ENCODE peak calls at places on chromosomes 11 and 22, in six cellular contexts. One of them, this sample, is unnamed.

GRCh38 chr11:86735462-86736302 is 63.3 kb upstream of the ME3 start:
- DNase-seq in tibial artery: no peak
- DNase-seq in pancreas: no peak
- DNase-seq in lung: no peak
- DNase-seq in GM23338: no peak
- DNase-seq in fibroblast of lung: peak; percentile 89
- DNase-seq in this sample: no peak

GRCh38 chr11:87097582-87097981 is 59.8 kb downstream of the TMEM135 start:
- DNase-seq in GM23338: peak; percentile 86
- DNase-seq in lung: no peak
- DNase-seq in pancreas: no peak
- DNase-seq in fibroblast of lung: peak; percentile 20
- DNase-seq in tibial artery: no peak
- DNase-seq in this sample: peak; percentile 59

GRCh38 chr11:45879803-45880685 is 5.4 kb upstream of the MAPK8IP1 start:
- DNase-seq in GM23338: no peak
- DNase-seq in lung: no peak
- DNase-seq in fibroblast of lung: peak; percentile 42
- DNase-seq in pancreas: no peak
- DNase-seq in tibial artery: no peak
- DNase-seq in this sample: no peak

GRCh38 chr11:130650456-130651068 is 202.1 kb downstream of the ADAMTS15 start:
- DNase-seq in GM23338: no peak
- DNase-seq in fibroblast of lung: peak; percentile 47
- DNase-seq in tibial artery: no peak
- DNase-seq in lung: no peak
- DNase-seq in pancreas: no peak
- DNase-seq in this sample: no peak

GRCh38 chr11:114078423-114078822 is 18.9 kb downstream of the ZBTB16 start:
- DNase-seq in lung: no peak
- DNase-seq in tibial artery: no peak
- DNase-seq in GM23338: no peak
- DNase-seq in fibroblast of lung: no peak
- DNase-seq in pancreas: no peak
- DNase-seq in this sample: no peak

GRCh38 chr11:55942785-55943392 is 6.7 kb upstream of the OR5I1 start:
- DNase-seq in fibroblast of lung: peak; percentile 1
- DNase-seq in pancreas: no peak
- DNase-seq in lung: no peak
- DNase-seq in GM23338: peak; percentile 84
- DNase-seq in tibial artery: no peak
- DNase-seq in this sample: no peak

GRCh38 chr11:117607449-117607848 is 189.6 kb downstream of the DSCAML1 start:
- DNase-seq in fibroblast of lung: no peak
- DNase-seq in lung: no peak
- DNase-seq in tibial artery: no peak
- DNase-seq in GM23338: no peak
- DNase-seq in pancreas: no peak
- DNase-seq in this sample: no peak

GRCh38 chr11:75757651-75758050 is 10.9 kb upstream of the DGAT2 start:
- DNase-seq in pancreas: no peak
- DNase-seq in GM23338: no peak
- DNase-seq in tibial artery: no peak
- DNase-seq in lung: no peak
- DNase-seq in fibroblast of lung: no peak
- DNase-seq in this sample: no peak

GRCh38 chr11:65498042-65498726 is 661 bp upstream of the MALAT1 start:
- DNase-seq in fibroblast of lung: peak; percentile 61
- DNase-seq in pancreas: no peak
- DNase-seq in tibial artery: peak; percentile 74
- DNase-seq in GM23338: peak; percentile 72
- DNase-seq in lung: peak; percentile 66
- DNase-seq in this sample: peak; percentile 64

GRCh38 chr22:50705219-50705691 is 32.6 kb downstream of the SHANK3 start:
- DNase-seq in fibroblast of lung: peak; percentile 83
- DNase-seq in tibial artery: no peak
- DNase-seq in pancreas: peak; percentile 80
- DNase-seq in GM23338: peak; percentile 97
- DNase-seq in lung: no peak
- DNase-seq in this sample: no peak

GRCh38 chr11:43282607-43283440 is 29.0 kb upstream of the API5 start:
- DNase-seq in GM23338: peak; percentile 68
- DNase-seq in pancreas: no peak
- DNase-seq in lung: no peak
- DNase-seq in tibial artery: no peak
- DNase-seq in fibroblast of lung: peak; percentile 15
- DNase-seq in this sample: peak; percentile 24

GRCh38 chr11:11743216-11743615 is 98.6 kb upstream of the USP47 start:
- DNase-seq in lung: no peak
- DNase-seq in tibial artery: no peak
- DNase-seq in fibroblast of lung: no peak
- DNase-seq in pancreas: no peak
- DNase-seq in GM23338: no peak
- DNase-seq in this sample: no peak

GRCh38 chr11:118882489-118882888 is 1.2 kb upstream of the CXCR5 start:
- DNase-seq in fibroblast of lung: no peak
- DNase-seq in lung: no peak
- DNase-seq in tibial artery: no peak
- DNase-seq in pancreas: no peak
- DNase-seq in GM23338: no peak
- DNase-seq in this sample: no peak

GRCh38 chr11:114040706-114041211 is 18.8 kb upstream of the ZBTB16 start:
- DNase-seq in lung: no peak
- DNase-seq in GM23338: no peak
- DNase-seq in pancreas: no peak
- DNase-seq in tibial artery: no peak
- DNase-seq in fibroblast of lung: peak; percentile 3
- DNase-seq in this sample: peak; percentile 73

GRCh38 chr11:76808158-76808557 is 25.0 kb downstream of the TSKU start:
- DNase-seq in tibial artery: no peak
- DNase-seq in lung: peak; percentile 20
- DNase-seq in GM23338: no peak
- DNase-seq in fibroblast of lung: no peak
- DNase-seq in pancreas: no peak
- DNase-seq in this sample: no peak

GRCh38 chr11:65448074-65448417 is 25.4 kb downstream of the NEAT1 start:
- DNase-seq in tibial artery: no peak
- DNase-seq in fibroblast of lung: no peak
- DNase-seq in lung: no peak
- DNase-seq in pancreas: no peak
- DNase-seq in GM23338: no peak
- DNase-seq in this sample: no peak

GRCh38 chr11:57497303-57498247 is 17.9 kb downstream of the SLC43A1 start:
- DNase-seq in GM23338: no peak
- DNase-seq in tibial artery: no peak
- DNase-seq in lung: no peak
- DNase-seq in pancreas: peak; percentile 53
- DNase-seq in fibroblast of lung: no peak
- DNase-seq in this sample: no peak

GRCh38 chr11:133656100-133656635 is 123.9 kb upstream of the OPCML start:
- DNase-seq in fibroblast of lung: no peak
- DNase-seq in lung: no peak
- DNase-seq in pancreas: no peak
- DNase-seq in tibial artery: no peak
- DNase-seq in GM23338: no peak
- DNase-seq in this sample: no peak

GRCh38 chr11:81112718-81113117 is 1620.9 kb downstream of the FAM181B start:
- DNase-seq in lung: no peak
- DNase-seq in tibial artery: no peak
- DNase-seq in pancreas: no peak
- DNase-seq in fibroblast of lung: no peak
- DNase-seq in GM23338: no peak
- DNase-seq in this sample: no peak

GRCh38 chr11:130601141-130601540 is 152.7 kb downstream of the ADAMTS15 start:
- DNase-seq in pancreas: no peak
- DNase-seq in lung: no peak
- DNase-seq in fibroblast of lung: peak; percentile 63
- DNase-seq in tibial artery: peak; percentile 89
- DNase-seq in GM23338: peak; percentile 37
- DNase-seq in this sample: peak; percentile 63

GRCh38 chr11:131254254-131254653 is 116.2 kb upstream of the NTM start:
- DNase-seq in pancreas: no peak
- DNase-seq in tibial artery: no peak
- DNase-seq in lung: no peak
- DNase-seq in GM23338: peak; percentile 77
- DNase-seq in fibroblast of lung: no peak
- DNase-seq in this sample: no peak

GRCh38 chr22:21650823-21651520 is 8.9 kb downstream of the SDF2L1 start:
- DNase-seq in fibroblast of lung: no peak
- DNase-seq in lung: no peak
- DNase-seq in tibial artery: no peak
- DNase-seq in pancreas: no peak
- DNase-seq in GM23338: peak; percentile 40
- DNase-seq in this sample: no peak

GRCh38 chr22:40534379-40535188 is 101.9 kb downstream of the MRTFA start:
- DNase-seq in GM23338: peak; percentile 27
- DNase-seq in pancreas: no peak
- DNase-seq in tibial artery: no peak
- DNase-seq in fibroblast of lung: peak; percentile 77
- DNase-seq in lung: no peak
- DNase-seq in this sample: no peak

GRCh38 chr11:97607301-97608000 is 1217.6 kb downstream of the JRKL start:
- DNase-seq in fibroblast of lung: peak; percentile 6
- DNase-seq in pancreas: no peak
- DNase-seq in GM23338: no peak
- DNase-seq in lung: no peak
- DNase-seq in tibial artery: no peak
- DNase-seq in this sample: no peak

GRCh38 chr11:57638811-57639320 is 10.8 kb downstream of the YPEL4 start:
- DNase-seq in tibial artery: no peak
- DNase-seq in lung: no peak
- DNase-seq in pancreas: peak; percentile 70
- DNase-seq in GM23338: no peak
- DNase-seq in fibroblast of lung: no peak
- DNase-seq in this sample: no peak

GRCh38 chr11:44309483-44310197 is at the start of gene ALX4:
- DNase-seq in fibroblast of lung: peak; percentile 17
- DNase-seq in GM23338: peak; percentile 79
- DNase-seq in lung: no peak
- DNase-seq in pancreas: peak; percentile 76
- DNase-seq in tibial artery: no peak
- DNase-seq in this sample: no peak

GRCh38 chr22:36738416-36739020 is 35.0 kb upstream of the CACNG2 start:
- DNase-seq in tibial artery: no peak
- DNase-seq in fibroblast of lung: no peak
- DNase-seq in GM23338: no peak
- DNase-seq in lung: no peak
- DNase-seq in pancreas: no peak
- DNase-seq in this sample: no peak
- H3K4me1 ChIP-seq in tibial artery: no peaks in the 10 kb centered on the region
- H3K4me1 ChIP-seq in fibroblast of lung: no peaks in the 10 kb centered on the region
- H3K4me1 ChIP-seq in GM23338: no peaks in the 10 kb centered on the region
- H3K4me1 ChIP-seq in lung: no peaks in the 10 kb centered on the region
- H3K4me1 ChIP-seq in pancreas: peaks cover 4% of the 10 kb centered on the region
- H3K4me1 ChIP-seq in this sample: no peaks in the 10 kb centered on the region

GRCh38 chr22:28779833-28780232 is 7.3 kb downstream of the CCDC117 start:
- DNase-seq in lung: no peak
- DNase-seq in tibial artery: no peak
- DNase-seq in fibroblast of lung: no peak
- DNase-seq in GM23338: no peak
- DNase-seq in pancreas: no peak
- DNase-seq in this sample: no peak
- H3K27ac ChIP-seq in lung: no peak overlapping the region
- H3K27ac ChIP-seq in tibial artery: no peak overlapping the region
- H3K27ac ChIP-seq in fibroblast of lung: no peak overlapping the region
- H3K27ac ChIP-seq in GM23338: peak overlapping the region; percentile 34
- H3K27ac ChIP-seq in pancreas: no peak overlapping the region
- H3K27ac ChIP-seq in this sample: no peak overlapping the region

DNA sequence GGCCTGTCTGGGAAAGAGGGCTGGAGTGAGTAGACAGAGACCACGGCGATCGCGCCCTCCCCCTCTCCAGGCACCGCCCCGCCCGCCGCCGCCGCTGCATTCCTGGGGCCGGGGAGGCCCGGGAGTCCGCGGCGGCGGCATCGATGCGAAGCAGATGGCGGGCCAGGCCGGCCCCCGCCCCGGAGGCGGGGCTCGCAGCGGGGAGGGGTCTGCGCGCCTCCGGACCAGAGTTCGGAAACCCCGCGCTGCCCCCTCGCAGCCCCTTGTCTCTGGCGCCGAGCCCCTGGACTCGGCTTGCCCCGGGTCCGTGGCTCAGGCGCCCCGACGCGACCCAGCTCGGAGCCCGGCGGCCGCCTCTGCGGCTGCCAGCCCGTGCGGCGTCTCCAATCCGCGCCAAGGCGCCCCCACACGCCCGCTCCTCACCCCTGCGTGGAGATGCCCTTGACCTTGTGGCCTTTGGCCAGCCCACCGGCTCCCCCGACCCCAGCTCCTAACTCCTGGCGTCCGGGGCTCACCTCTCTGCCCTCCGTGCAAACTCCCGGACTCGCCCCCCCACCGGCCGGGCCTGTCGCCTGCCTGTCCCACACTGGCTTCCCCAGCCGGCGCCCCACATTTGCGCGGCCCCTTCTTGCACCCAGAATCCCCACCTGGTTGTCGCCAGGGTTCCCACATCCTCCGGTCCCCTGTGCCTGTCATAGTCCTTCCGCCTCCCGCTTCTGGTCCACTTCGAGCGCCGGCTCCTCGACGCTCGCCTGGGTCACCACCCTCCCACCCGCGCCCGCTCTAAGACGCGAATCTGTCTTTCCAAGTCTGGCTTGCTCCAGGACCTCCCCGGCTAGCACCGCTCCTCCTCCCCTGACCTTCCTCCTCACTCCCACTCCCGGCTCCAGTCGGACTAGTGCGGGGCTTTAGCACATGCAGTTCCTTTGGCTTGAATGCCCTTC is 1.0 kb downstream of the SCARF2 start:
- DNase-seq in pancreas: peak; percentile 82
- DNase-seq in lung: no peak
- DNase-seq in fibroblast of lung: peak; percentile 56
- DNase-seq in tibial artery: peak; percentile 76
- DNase-seq in GM23338: peak; percentile 67
- DNase-seq in this sample: no peak
- H3K4me3 ChIP-seq in pancreas: peak overlapping the region; percentile 49
- H3K4me3 ChIP-seq in lung: peak overlapping the region; percentile 63
- H3K4me3 ChIP-seq in fibroblast of lung: peak overlapping the region; percentile 91
- H3K4me3 ChIP-seq in tibial artery: peak overlapping the region; percentile 89
- H3K4me3 ChIP-seq in GM23338: peak overlapping the region; percentile 87
- H3K4me3 ChIP-seq in this sample: peak overlapping the region; percentile 52

GRCh38 chr22:29267462-29267857 is 321 bp downstream of the RHBDD3 start:
- DNase-seq in GM23338: no peak
- DNase-seq in tibial artery: no peak
- DNase-seq in fibroblast of lung: no peak
- DNase-seq in lung: no peak
- DNase-seq in pancreas: no peak
- DNase-seq in this sample: no peak

GRCh38 chr22:29267858-29268510 is at the start of the genes EWSR1 and RHBDD3:
- DNase-seq in tibial artery: peak; percentile 98
- DNase-seq in GM23338: peak; percentile 95
- DNase-seq in pancreas: peak; percentile 99
- DNase-seq in fibroblast of lung: peak; percentile 98
- DNase-seq in lung: peak; percentile 95
- DNase-seq in this sample: peak; percentile 96

GRCh38 chr22:29269731-29270474 is 1.8 kb downstream of the EWSR1 start:
- DNase-seq in GM23338: peak; percentile 49
- DNase-seq in pancreas: no peak
- DNase-seq in lung: no peak
- DNase-seq in tibial artery: peak; percentile 37
- DNase-seq in fibroblast of lung: peak; percentile 20
- DNase-seq in this sample: no peak

GRCh38 chr22:29269230-29269604 is 1.1 kb downstream of the EWSR1 start:
- DNase-seq in pancreas: no peak
- DNase-seq in tibial artery: peak; percentile 51
- DNase-seq in fibroblast of lung: no peak
- DNase-seq in lung: no peak
- DNase-seq in GM23338: peak; percentile 13
- DNase-seq in this sample: no peak

GRCh38 chr22:29268511-29269229 is 602 bp downstream of the EWSR1 start:
- DNase-seq in tibial artery: peak; percentile 83
- DNase-seq in pancreas: peak; percentile 87
- DNase-seq in lung: peak; percentile 61
- DNase-seq in GM23338: peak; percentile 48
- DNase-seq in fibroblast of lung: peak; percentile 70
- DNase-seq in this sample: peak; percentile 60
- H3K4me1 ChIP-seq in tibial artery: no peaks in the 10 kb centered on the region
- H3K4me1 ChIP-seq in pancreas: peaks cover 30% of the 10 kb centered on the region
- H3K4me1 ChIP-seq in lung: peaks cover 31% of the 10 kb centered on the region
- H3K4me1 ChIP-seq in GM23338: peaks cover 34% of the 10 kb centered on the region
- H3K4me1 ChIP-seq in fibroblast of lung: peaks cover 27% of the 10 kb centered on the region
- H3K4me1 ChIP-seq in this sample: peaks cover 46% of the 10 kb centered on the region